ENCODE peak calls at places on chromosomes 16 and 17, in five cellular contexts. C, O, B, U and Y are unnamed samples.

GRCh38 chr16:70738083-70738977 is 52.5 kb upstream of the MTSS2 start:
- DNase-seq in C (peak), O (peak), B (no peak), U (no peak), Y (peak)

GRCh38 chr17:16214190-16215001 is 938 bp downstream of the NCOR1 start:
- DNase-seq in C (no peak), O (peak), B (no peak), U (no peak), Y (no peak)

GRCh38 chr16:55846598-55847346 is 13.9 kb upstream of the CES1 start:
- DNase-seq in C (no peak), O (no peak), B (no peak), U (no peak), Y (no peak)

GRCh38 chr16:84449156-84450140 is 55.0 kb downstream of the MEAK7 start:
- DNase-seq in C (peak), O (no peak), B (peak), U (no peak), Y (no peak)

GRCh38 chr17:62761884-62762283 is 46.2 kb downstream of the MARCHF10 start:
- DNase-seq in C (no peak), O (no peak), B (no peak), U (no peak), Y (no peak)

GRCh38 chr16:3606441-3606840 is 5.0 kb downstream of the SLX4 start:
- DNase-seq in C (no peak), O (no peak), B (no peak), U (no peak), Y (no peak)

GRCh38 chr17:2786176-2786881 is 9.9 kb upstream of the RAP1GAP2 start:
- DNase-seq in C (peak), O (peak), B (peak), U (peak), Y (peak)

GRCh38 chr17:4310349-4311060 is 46.7 kb upstream of the ANKFY1 start:
- DNase-seq in C (no peak), O (peak), B (no peak), U (no peak), Y (no peak)

GRCh38 chr17:41624208-41625101 is at the start of gene KRT17:
- DNase-seq in C (peak), O (no peak), B (no peak), U (no peak), Y (no peak)

GRCh38 chr17:73902416-73903181 is 258.4 kb upstream of the SDK2 start:
- DNase-seq in C (no peak), O (no peak), B (no peak), U (no peak), Y (no peak)

GRCh38 chr16:56115817-56116576 is 75.3 kb upstream of the GNAO1 start:
- DNase-seq in C (no peak), O (no peak), B (no peak), U (no peak), Y (no peak)

GRCh38 chr17:2123467-2124251 is 68.8 kb downstream of the HIC1 start:
- DNase-seq in C (no peak), O (peak), B (no peak), U (no peak), Y (no peak)

GRCh38 chr17:45976755-45977505 is 22.1 kb upstream of the STH start:
- DNase-seq in C (no peak), O (peak), B (no peak), U (no peak), Y (no peak)

GRCh38 chr17:81044764-81045589 is 10.0 kb downstream of the BAIAP2 start:
- DNase-seq in C (peak), O (peak), B (no peak), U (no peak), Y (no peak)

GRCh38 chr17:17682293-17682736 is 1.1 kb downstream of the RAI1 start:
- DNase-seq in C (peak), O (no peak), B (no peak), U (no peak), Y (no peak)

GRCh38 chr16:28258571-28258970 is 33.8 kb upstream of the SBK1 start:
- DNase-seq in C (peak), O (peak), B (no peak), U (no peak), Y (no peak)

GRCh38 chr16:88017006-88017405 is 65.8 kb downstream of the BANP start:
- DNase-seq in C (no peak), O (no peak), B (no peak), U (no peak), Y (no peak)

GRCh38 chr16:89171216-89172170 is at the start of gene CDH15:
- DNase-seq in C (peak), O (peak), B (peak), U (peak), Y (peak)

GRCh38 chr17:330993-331701 is 21.5 kb downstream of the RPH3AL start:
- DNase-seq in C (peak), O (no peak), B (no peak), U (no peak), Y (no peak)

GRCh38 chr17:73493212-73493814 is 150.9 kb downstream of the SDK2 start:
- DNase-seq in C (no peak), O (no peak), B (no peak), U (no peak), Y (no peak)